ENCODE peak calls at places on chromosomes 7 and 10, in seven cellular contexts. One of them, this sample, is unnamed.

GRCh38 chr7:145899938-145900337 is 216.7 kb upstream of the CNTNAP2 start:
- DNase-seq in D341Med: no peak
- DNase-seq in NCI-H345: no peak
- DNase-seq in substantia nigra: no peak
- DNase-seq in GM06990: no peak
- DNase-seq in T-helper 2 cell: no peak
- DNase-seq in SJCRH30: no peak
- DNase-seq in this sample: no peak

GRCh38 chr7:30332549-30332948 is 48.2 kb downstream of the ZNRF2 start:
- DNase-seq in D341Med: no peak
- DNase-seq in NCI-H345: no peak
- DNase-seq in substantia nigra: no peak
- DNase-seq in GM06990: no peak
- DNase-seq in T-helper 2 cell: no peak
- DNase-seq in SJCRH30: no peak
- DNase-seq in this sample: no peak

GRCh38 chr10:61136151-61136550 is 192.2 kb upstream of the RHOBTB1 start:
- DNase-seq in D341Med: no peak
- DNase-seq in NCI-H345: no peak
- DNase-seq in substantia nigra: no peak
- DNase-seq in GM06990: no peak
- DNase-seq in T-helper 2 cell: no peak
- DNase-seq in SJCRH30: no peak
- DNase-seq in this sample: no peak

GRCh38 chr10:77253037-77253436 is 384.6 kb downstream of the KCNMA1 start:
- DNase-seq in D341Med: peak; percentile 61
- DNase-seq in NCI-H345: no peak
- DNase-seq in substantia nigra: no peak
- DNase-seq in GM06990: no peak
- DNase-seq in T-helper 2 cell: no peak
- DNase-seq in SJCRH30: peak; percentile 46
- DNase-seq in this sample: no peak

GRCh38 chr7:79782256-79782655 is 328.8 kb upstream of the MAGI2 start:
- DNase-seq in D341Med: no peak
- DNase-seq in NCI-H345: no peak
- DNase-seq in substantia nigra: no peak
- DNase-seq in GM06990: no peak
- DNase-seq in T-helper 2 cell: no peak
- DNase-seq in SJCRH30: no peak
- DNase-seq in this sample: no peak

GRCh38 chr10:19518109-19518508 is 298.1 kb upstream of the PLXDC2 start:
- DNase-seq in D341Med: no peak
- DNase-seq in NCI-H345: no peak
- DNase-seq in substantia nigra: no peak
- DNase-seq in GM06990: no peak
- DNase-seq in T-helper 2 cell: no peak
- DNase-seq in SJCRH30: no peak
- DNase-seq in this sample: no peak

GRCh38 chr7:127865466-127865865 is 165.8 kb downstream of the LRRC4 start:
- DNase-seq in D341Med: no peak
- DNase-seq in NCI-H345: no peak
- DNase-seq in substantia nigra: no peak
- DNase-seq in GM06990: no peak
- DNase-seq in T-helper 2 cell: no peak
- DNase-seq in SJCRH30: no peak
- DNase-seq in this sample: no peak

GRCh38 chr7:91869661-91870060 is 10.8 kb downstream of the MTERF1 start:
- DNase-seq in D341Med: no peak
- DNase-seq in NCI-H345: no peak
- DNase-seq in substantia nigra: no peak
- DNase-seq in GM06990: no peak
- DNase-seq in T-helper 2 cell: no peak
- DNase-seq in SJCRH30: no peak
- DNase-seq in this sample: no peak

GRCh38 chr10:45061982-45062381 is 61.3 kb downstream of the ZNF22 start:
- DNase-seq in D341Med: no peak
- DNase-seq in NCI-H345: no peak
- DNase-seq in substantia nigra: no peak
- DNase-seq in GM06990: no peak
- DNase-seq in T-helper 2 cell: no peak
- DNase-seq in SJCRH30: no peak
- DNase-seq in this sample: no peak

This sample was measured in fibroblast of the conjunctiva.